ENCODE peak calls at places on chromosomes 2 and 18, in five cellular contexts. W is fibroblast of the aortic adventitia, B is fibroblast of lung, S is choroid plexus epithelial cell, C is left ventricle myocardium inferior. X is an unnamed sample.

GRCh38 chr18:3645384-3646156 is 195.6 kb downstream of the TGIF1 start:
- DNase-seq in S (no peak), C (no peak), B (peak), W (no peak), X (no peak)

GRCh38 chr18:75106746-75107145 is 102.2 kb downstream of the PTGR3 start:
- DNase-seq in B (no peak), W (no peak), S (no peak), C (no peak), X (no peak)

GRCh38 chr18:58054041-58054733 is 10.2 kb downstream of the NEDD4L start:
- DNase-seq in W (peak), B (peak), C (no peak), S (peak), X (peak)

GRCh38 chr2:10457846-10458563 is 9.9 kb upstream of the ODC1 start:
- DNase-seq in W (peak), C (no peak), S (peak), B (peak), X (peak)

GRCh38 chr2:235608200-235608591 is 114.4 kb downstream of the AGAP1 start:
- DNase-seq in W (peak), S (no peak), C (no peak), B (no peak), X (no peak)

GRCh38 chr2:121036226-121036692 is 248.7 kb downstream of the TFCP2L1 start:
- DNase-seq in B (no peak), S (no peak), C (no peak), W (no peak), X (no peak)

GRCh38 chr2:235088608-235089020 is 136.8 kb downstream of the SH3BP4 start:
- DNase-seq in B (peak), C (no peak), S (peak), W (peak), X (no peak)

GRCh38 chr2:10820562-10820961 is 8.0 kb upstream of the PDIA6 start:
- DNase-seq in C (peak), S (no peak), W (no peak), B (no peak), X (no peak)

GRCh38 chr18:56431551-56431950 is 206.8 kb downstream of the TXNL1 start:
- DNase-seq in W (no peak), S (peak), B (no peak), C (no peak), X (peak)

GRCh38 chr18:7577706-7578105 is 10.6 kb downstream of the PTPRM start:
- DNase-seq in B (peak), W (peak), S (peak), C (no peak), X (no peak)

GRCh38 chr2:109187711-109188484 is 58.9 kb downstream of the SH3RF3 start:
- DNase-seq in W (no peak), B (no peak), C (no peak), S (no peak), X (no peak)

GRCh38 chr2:225590932-225591331 is 191.4 kb downstream of the NYAP2 start:
- DNase-seq in W (no peak), C (no peak), B (no peak), S (no peak), X (no peak)

GRCh38 chr2:29949042-29949441 is 27.7 kb upstream of the ALK start:
- DNase-seq in C (no peak), S (no peak), B (no peak), W (no peak), X (no peak)

GRCh38 chr2:53356291-53356905 is 411.2 kb upstream of the CHAC2 start:
- DNase-seq in W (no peak), B (no peak), S (no peak), C (no peak), X (no peak)

GRCh38 chr2:88545118-88545517 is 82.1 kb downstream of the EIF2AK3 start:
- DNase-seq in C (no peak), B (no peak), S (peak), W (peak), X (peak)

GRCh38 chr2:18156002-18156401 is 277.5 kb downstream of the KCNS3 start:
- DNase-seq in W (no peak), S (no peak), C (no peak), B (no peak), X (no peak)

GRCh38 chr2:129253461-129253812 is 726.0 kb upstream of the RAB6C start:
- DNase-seq in B (no peak), C (no peak), S (no peak), W (no peak), X (no peak)

GRCh38 chr18:76462326-76462694 is 32.7 kb downstream of the ZNF516 start:
- DNase-seq in W (no peak), B (no peak), S (no peak), C (no peak), X (peak)
- TF ChIP-seq CTCF in W (no peak), B (no peak), S (no peak), C (no peak), X (no peak)

DNA sequence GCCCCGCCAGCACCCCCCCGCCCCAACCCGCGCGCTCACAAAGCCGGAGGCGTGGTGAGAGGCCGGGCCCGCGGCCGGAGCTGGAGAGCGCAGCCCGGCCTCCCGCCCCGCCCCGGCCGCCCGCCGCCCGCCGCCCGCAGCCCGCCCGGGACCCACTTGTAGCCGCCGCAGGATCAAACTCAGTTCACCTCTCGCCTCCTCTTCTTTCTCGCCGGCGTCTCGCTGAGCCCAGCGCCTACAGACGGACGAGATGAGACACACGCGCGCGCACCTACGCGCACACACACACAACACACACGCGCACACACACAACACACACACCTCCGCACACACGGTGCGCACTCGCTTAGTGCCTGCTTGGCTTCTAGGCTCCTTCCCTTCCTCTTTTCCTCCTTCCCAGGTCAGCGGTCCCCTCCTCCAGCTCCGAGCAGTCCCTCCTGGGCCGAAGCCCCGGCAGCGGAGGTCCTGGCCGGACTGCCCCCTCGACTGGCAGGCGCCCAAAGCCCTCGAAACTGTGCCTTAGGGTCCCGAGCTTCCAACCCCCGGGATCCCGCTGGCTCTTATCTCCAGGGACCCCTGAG is 1.4 kb upstream of the CYP26B1 start:
- DNase-seq in W (peak), B (peak), S (peak), C (peak), X (peak)
- H3K4me3 ChIP-seq in W (peak), B (peak), S (peak), C (peak), X (peak)

GRCh38 chr2:204542967-204543608 is 2.2 kb upstream of the PARD3B start:
- DNase-seq in S (no peak), C (no peak), B (peak), W (peak), X (peak)

GRCh38 chr2:204545861-204546773 is 842 bp downstream of the PARD3B start:
- DNase-seq in S (no peak), C (no peak), B (no peak), W (no peak), X (no peak)

GRCh38 chr2:204541637-204542036 is 3.6 kb upstream of the PARD3B start:
- DNase-seq in C (no peak), S (no peak), B (no peak), W (no peak), X (no peak)

GRCh38 chr2:204550738-204551137 is 5.5 kb downstream of the PARD3B start:
- DNase-seq in B (peak), C (no peak), S (peak), W (peak), X (peak)

DNA sequence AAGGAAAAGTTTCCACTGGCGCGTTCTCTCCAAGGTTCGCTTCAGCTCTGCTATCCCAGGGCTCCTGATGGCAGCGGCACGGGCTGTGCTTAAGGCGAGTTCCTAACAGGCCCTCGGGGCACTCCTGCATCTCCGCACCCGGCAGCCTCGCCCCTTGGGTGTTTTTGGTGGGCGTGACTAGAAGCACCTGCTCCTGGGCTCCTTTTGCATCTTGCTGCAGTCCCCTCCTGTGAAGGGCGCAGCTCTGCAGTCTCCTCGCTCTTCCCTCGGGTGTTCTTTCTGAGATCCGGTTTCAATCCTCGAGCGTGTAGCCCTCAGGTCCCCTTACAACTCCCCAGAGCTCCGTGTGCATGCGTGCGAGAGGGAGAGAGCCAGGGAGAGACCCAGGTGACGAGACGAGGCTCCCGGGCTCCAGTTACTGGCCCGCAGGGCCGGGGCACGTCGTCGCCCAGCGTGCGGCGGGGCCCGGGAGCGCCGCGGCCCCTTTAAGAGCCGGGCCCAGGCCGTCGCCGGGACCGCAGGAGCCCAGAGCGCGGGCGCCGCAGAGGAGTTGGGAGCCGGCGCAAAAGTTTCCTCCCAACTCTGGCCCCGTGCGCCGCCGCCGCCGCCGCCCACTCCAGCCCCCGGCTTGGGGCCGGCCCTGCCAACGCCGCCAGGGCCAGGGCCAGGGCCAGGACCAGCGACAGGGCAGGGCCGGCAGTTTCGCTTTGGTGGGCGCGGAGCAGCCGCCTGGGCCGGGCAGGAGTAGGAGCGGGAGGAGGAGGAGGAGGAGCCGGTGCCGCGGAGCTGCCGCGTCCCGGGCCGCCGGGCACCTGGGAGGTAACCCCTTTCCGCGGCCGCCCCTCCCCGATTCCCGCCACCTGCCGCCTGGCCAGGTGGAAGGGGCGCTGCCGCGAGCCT is at the start of gene PARD3B:
- DNase-seq in S (peak), B (peak), W (peak), C (peak), X (peak)
- TF ChIP-seq CTCF in S (no peak), B (no peak), W (no peak), C (no peak), X (no peak)

GRCh38 chr2:160355080-160355479 is 138.5 kb downstream of the RBMS1 start:
- DNase-seq in C (no peak), S (no peak), W (no peak), B (no peak), X (no peak)

GRCh38 chr2:160360089-160360757 is 133.4 kb downstream of the RBMS1 start:
- DNase-seq in B (no peak), S (no peak), C (no peak), W (no peak), X (no peak)

GRCh38 chr2:160354677-160355076 is 138.9 kb downstream of the RBMS1 start:
- DNase-seq in W (no peak), C (no peak), S (no peak), B (no peak), X (no peak)

GRCh38 chr2:160356485-160356884 is 137.1 kb downstream of the RBMS1 start:
- DNase-seq in W (no peak), C (no peak), S (no peak), B (no peak), X (no peak)

GRCh38 chr2:160358051-160358450 is 135.6 kb downstream of the RBMS1 start:
- DNase-seq in B (peak), C (no peak), S (peak), W (no peak), X (peak)
- H3K4me3 ChIP-seq in B (no peak), C (no peak), S (no peak), W (no peak), X (no peak)

DNA sequence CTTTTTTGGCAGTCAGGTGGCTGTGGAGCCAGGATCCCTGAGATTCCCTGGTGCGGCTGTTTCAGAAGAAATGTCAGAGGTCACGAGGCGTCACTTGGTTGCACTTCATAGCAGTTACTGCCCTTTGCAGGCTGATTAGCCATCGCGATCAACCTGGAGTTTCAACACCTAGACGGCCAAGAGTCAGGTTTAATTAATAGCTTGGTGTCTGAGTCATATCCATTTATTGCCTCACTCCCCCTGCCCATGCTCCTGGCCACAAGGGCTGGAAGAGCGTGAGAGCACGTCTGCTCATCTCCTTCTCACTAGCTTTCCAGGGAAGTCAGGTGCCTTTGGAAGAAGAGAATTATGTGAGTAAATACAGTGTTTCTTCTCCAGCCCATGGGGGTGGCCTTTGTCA is 552.3 kb downstream of the TSN start:
- DNase-seq in S (no peak), C (no peak), B (no peak), W (no peak), X (no peak)
- TF ChIP-seq CTCF in S (no peak), C (no peak), B (no peak), W (no peak), X (no peak)

GRCh38 chr2:96156011-96156820 is 11.0 kb upstream of the DUSP2 start:
- DNase-seq in B (no peak), W (no peak), S (no peak), C (no peak), X (no peak)

GRCh38 chr2:96156926-96157648 is 11.8 kb upstream of the DUSP2 start:
- DNase-seq in C (no peak), S (no peak), W (no peak), B (no peak), X (no peak)

GRCh38 chr2:96159084-96159830 is 14.0 kb upstream of the DUSP2 start:
- DNase-seq in B (no peak), W (no peak), S (no peak), C (no peak), X (no peak)

GRCh38 chr2:96158554-96158940 is 13.3 kb upstream of the DUSP2 start:
- DNase-seq in B (no peak), W (no peak), S (no peak), C (no peak), X (no peak)

DNA sequence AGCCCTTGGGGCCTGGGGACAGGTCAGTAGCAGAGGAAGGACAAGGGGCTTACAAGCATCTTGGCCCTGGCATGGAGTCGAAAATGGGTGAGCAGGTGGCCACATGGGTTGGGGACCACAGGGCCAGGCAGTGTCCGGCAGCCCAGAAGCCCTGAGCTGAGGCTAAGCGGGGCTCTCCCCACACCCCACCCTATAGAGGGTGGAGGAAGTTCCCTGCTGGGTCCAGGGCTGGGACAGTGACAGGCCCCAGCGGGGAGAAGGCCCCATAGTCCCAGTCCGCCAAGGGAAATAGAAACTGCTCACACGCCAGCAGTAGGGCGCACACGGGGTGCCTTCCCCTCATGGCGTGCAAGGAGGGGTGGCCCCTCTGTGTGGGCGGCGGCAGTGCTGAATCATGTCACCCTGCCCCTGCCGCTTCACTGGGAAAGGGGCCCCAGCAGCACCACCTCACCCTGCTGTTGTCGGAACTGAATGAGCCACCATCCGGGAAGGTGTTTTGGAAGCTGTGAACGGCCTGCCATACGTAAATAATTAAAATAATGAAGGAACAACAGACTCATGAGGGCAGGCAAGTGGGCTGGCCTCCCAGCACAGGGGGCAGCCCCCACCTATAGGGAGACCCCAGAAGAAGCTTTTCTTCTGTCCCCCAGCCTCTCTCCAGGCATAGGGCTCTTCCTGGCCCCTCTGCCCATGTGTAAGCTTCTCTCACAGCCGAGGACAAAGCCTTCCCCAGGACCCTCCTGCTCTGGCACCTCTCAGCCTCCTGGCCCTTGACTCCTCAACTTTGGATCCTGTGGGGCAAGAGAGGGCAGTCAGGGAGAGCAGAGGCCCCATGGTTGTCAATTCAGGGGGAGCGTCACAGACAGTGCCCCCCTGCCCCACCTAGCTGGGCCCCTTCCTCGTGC is 12.7 kb upstream of the DUSP2 start:
- DNase-seq in C (no peak), S (peak), W (no peak), B (no peak), X (no peak)
- H3K4me3 ChIP-seq in C (no peak), S (peak), W (no peak), B (no peak), X (no peak)

GRCh38 chr2:231410293-231411004 is 14.9 kb downstream of the B3GNT7 start:
- DNase-seq in S (no peak), B (no peak), C (no peak), W (no peak), X (no peak)
- TF ChIP-seq CTCF in S (peak), B (peak), C (no peak), W (peak), X (peak)

GRCh38 chr18:32286749-32287148 is 96.9 kb downstream of the MEP1B start:
- DNase-seq in B (no peak), S (no peak), C (no peak), W (peak), X (no peak)
- H3K4me3 ChIP-seq in B (no peak), S (no peak), C (no peak), W (no peak), X (no peak)

GRCh38 chr18:62799977-62800376 is 84.6 kb downstream of the PHLPP1 start:
- DNase-seq in S (no peak), B (no peak), W (no peak), C (no peak), X (no peak)

GRCh38 chr18:62797329-62797728 is 82.0 kb downstream of the PHLPP1 start:
- DNase-seq in B (no peak), C (no peak), S (no peak), W (no peak), X (no peak)

GRCh38 chr18:62807406-62807805 is 92.1 kb downstream of the PHLPP1 start:
- DNase-seq in C (no peak), B (no peak), S (no peak), W (no peak), X (no peak)

GRCh38 chr18:62808116-62808515 is 92.8 kb downstream of the PHLPP1 start:
- DNase-seq in B (no peak), W (no peak), S (no peak), C (no peak), X (no peak)

DNA sequence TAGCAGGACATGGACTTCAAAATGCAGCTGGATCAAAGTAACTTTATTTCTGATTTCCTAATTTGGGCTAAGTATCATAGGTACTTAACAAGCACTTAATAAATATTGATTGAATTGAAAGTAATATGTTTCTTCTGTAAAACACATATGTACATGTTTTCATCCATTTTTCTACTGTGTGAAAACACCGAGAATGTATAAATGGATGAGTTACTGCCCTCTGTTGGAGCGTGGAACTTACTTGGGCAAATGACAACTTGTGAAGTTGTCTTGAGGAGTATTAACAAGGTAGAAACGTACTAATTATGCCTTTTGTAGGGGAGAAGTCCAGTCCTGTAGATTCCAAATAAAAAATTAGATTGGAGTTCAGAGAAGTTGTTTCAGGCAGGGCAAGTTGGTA is 87.2 kb downstream of the PHLPP1 start:
- DNase-seq in S (peak), W (peak), B (peak), C (no peak), X (peak)
- TF ChIP-seq CTCF in S (peak), W (peak), B (peak), C (peak), X (peak)